ENCODE peak calls at places on chromosomes 13 and 19, in four cellular contexts. N is fibroblast of lung, P is heart right ventricle, R is fibroblast of the aortic adventitia. U is an unnamed sample.

GRCh38 chr19:50460161-50460765 is 16.0 kb upstream of the EMC10 start:
- DNase-seq in P (no peak), R (peak; percentile 43), N (peak; percentile 34), U (peak; percentile 71)

GRCh38 chr13:72645521-72645920 is 81.9 kb downstream of the MZT1 start:
- DNase-seq in R (no peak), P (no peak), N (no peak), U (no peak)

GRCh38 chr13:106047859-106048258 is 487.6 kb downstream of the EFNB2 start:
- DNase-seq in R (no peak), P (no peak), N (no peak), U (no peak)

GRCh38 chr19:805161-805561 is 7.9 kb downstream of the PTBP1 start:
- DNase-seq in P (no peak), N (no peak), R (no peak), U (no peak)

GRCh38 chr13:105587786-105588185 is 947.7 kb downstream of the EFNB2 start:
- DNase-seq in N (no peak), R (no peak), P (no peak), U (peak; percentile 26)

GRCh38 chr19:35860436-35860817 is 3.7 kb downstream of the KIRREL2 start:
- DNase-seq in N (no peak), P (no peak), R (no peak), U (no peak)

GRCh38 chr13:27403727-27404385 is 20.6 kb upstream of the GTF3A start:
- DNase-seq in N (no peak), R (no peak), P (no peak), U (no peak)

GRCh38 chr19:15166700-15167099 is 34.1 kb downstream of the NOTCH3 start:
- DNase-seq in P (no peak), R (no peak), N (no peak), U (no peak)

GRCh38 chr13:40592035-40592434 is 74.4 kb downstream of the FOXO1 start:
- DNase-seq in P (no peak), N (no peak), R (no peak), U (no peak)

GRCh38 chr19:7738023-7738422 is 6.1 kb upstream of the CLEC4G start:
- DNase-seq in R (no peak), N (no peak), P (no peak), U (no peak)

GRCh38 chr19:23049256-23049655 is 46.3 kb upstream of the ZNF728 start:
- DNase-seq in N (no peak), P (no peak), R (no peak), U (no peak)

GRCh38 chr19:23665651-23666410 is 21.2 kb downstream of the ZNF675 start:
- DNase-seq in N (no peak), R (no peak), P (no peak), U (no peak)

GRCh38 chr13:37429976-37430375 is 168.6 kb downstream of the POSTN start:
- DNase-seq in N (peak; percentile 96), R (peak; percentile 87), P (no peak), U (no peak)

GRCh38 chr19:30304540-30304939 is 67.6 kb upstream of the ZNF536 start:
- DNase-seq in R (no peak), N (no peak), P (no peak), U (no peak)

GRCh38 chr19:7456964-7457541 is 31.8 kb downstream of the PEX11G start:
- DNase-seq in N (no peak), R (no peak), P (no peak), U (no peak)

GRCh38 chr19:7928741-7929701 is 3.1 kb upstream of the CTXN1 start:
- DNase-seq in R (peak; percentile 94), P (no peak), N (peak; percentile 85), U (peak; percentile 35)

GRCh38 chr19:50362656-50363424 is 2.6 kb downstream of the NAPSA start:
- DNase-seq in P (no peak), N (no peak), R (no peak), U (no peak)

GRCh38 chr13:106417467-106418110 is 117.9 kb downstream of the EFNB2 start:
- DNase-seq in R (no peak), P (no peak), N (peak; percentile 14), U (no peak)

GRCh38 chr13:75410207-75410606 is 71.8 kb downstream of the TBC1D4 start:
- DNase-seq in N (no peak), R (no peak), P (peak; percentile 23), U (no peak)

GRCh38 chr19:44986389-44986788 is 14.9 kb upstream of the RELB start:
- DNase-seq in P (no peak), N (no peak), R (no peak), U (no peak)

GRCh38 chr13:25744176-25744575 is 307.6 kb downstream of the SHISA2 start:
- DNase-seq in N (no peak), P (no peak), R (peak; percentile 23), U (no peak)

GRCh38 chr13:113273856-113274590 is 23.0 kb upstream of the LAMP1 start:
- DNase-seq in P (no peak), N (peak; percentile 48), R (peak; percentile 72), U (peak; percentile 96)

GRCh38 chr13:111879719-111880118 is 187.2 kb upstream of the SOX1 start:
- DNase-seq in R (no peak), N (no peak), P (no peak), U (no peak)

GRCh38 chr19:28694812-28695211 is 518.1 kb downstream of the UQCRFS1 start:
- DNase-seq in N (no peak), R (no peak), P (no peak), U (peak; percentile 22)

GRCh38 chr19:5229778-5230165 is 110.8 kb downstream of the PTPRS start:
- DNase-seq in R (no peak), P (no peak), N (no peak), U (no peak)

GRCh38 chr19:50414850-50415660 is 3.7 kb upstream of the SPIB start:
- DNase-seq in R (peak; percentile 63), P (peak; percentile 59), N (peak; percentile 55), U (no peak)

GRCh38 chr13:52980695-52981094 is 47.9 kb upstream of the OLFM4 start:
- DNase-seq in P (no peak), R (no peak), N (no peak), U (no peak)

DNA sequence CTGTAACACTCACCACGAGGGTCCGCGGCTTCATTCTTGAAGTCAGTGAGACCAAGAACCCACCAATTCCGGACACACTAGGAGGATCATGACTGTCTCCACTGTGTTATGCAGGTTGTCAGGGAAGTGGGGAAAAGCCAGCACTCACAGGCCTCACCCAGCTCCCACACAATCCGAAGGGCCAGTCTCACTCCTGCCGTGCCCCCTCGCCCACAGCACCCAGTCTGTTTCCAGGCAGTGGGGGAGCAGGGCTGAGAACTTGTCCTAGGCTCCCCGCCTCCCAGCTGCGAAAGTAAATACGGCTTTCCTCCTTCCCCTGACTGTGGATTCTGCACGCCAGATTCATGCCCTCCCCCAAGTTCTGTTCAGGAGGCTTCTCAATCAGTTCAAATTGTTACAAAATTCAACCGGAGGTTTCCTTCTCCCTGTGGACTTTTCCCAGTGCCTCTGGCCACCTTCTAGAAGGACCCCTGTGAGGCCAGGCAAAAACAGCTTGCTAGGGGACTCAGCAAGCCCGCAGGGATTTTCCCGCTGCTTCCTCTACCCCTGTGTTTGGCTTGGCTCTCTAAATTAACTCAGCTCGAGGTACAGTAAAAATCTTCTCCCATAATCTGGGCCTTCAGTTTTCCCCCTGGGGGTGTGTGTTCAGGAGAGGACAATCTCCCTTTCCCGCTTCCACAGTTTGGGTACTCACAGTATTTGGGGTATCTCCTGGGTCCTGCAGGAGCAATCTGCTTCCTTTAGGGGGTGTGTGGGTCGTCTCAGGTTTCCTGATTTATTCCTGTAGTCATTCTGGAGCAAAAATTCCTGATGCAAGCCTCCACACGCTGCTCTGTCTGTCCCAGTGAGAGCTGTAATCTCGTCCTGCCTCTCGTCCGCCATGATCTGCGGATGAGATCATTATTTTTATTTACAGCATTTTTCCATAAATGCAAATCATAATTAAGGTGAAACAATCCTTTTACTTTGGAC is 899.8 kb downstream of the GPC5 start:
- DNase-seq in P (no peak), R (no peak), N (no peak), U (no peak)
- TF ChIP-seq CTCF in P (no peak), R (no peak), N (no peak), U (no peak)

DNA sequence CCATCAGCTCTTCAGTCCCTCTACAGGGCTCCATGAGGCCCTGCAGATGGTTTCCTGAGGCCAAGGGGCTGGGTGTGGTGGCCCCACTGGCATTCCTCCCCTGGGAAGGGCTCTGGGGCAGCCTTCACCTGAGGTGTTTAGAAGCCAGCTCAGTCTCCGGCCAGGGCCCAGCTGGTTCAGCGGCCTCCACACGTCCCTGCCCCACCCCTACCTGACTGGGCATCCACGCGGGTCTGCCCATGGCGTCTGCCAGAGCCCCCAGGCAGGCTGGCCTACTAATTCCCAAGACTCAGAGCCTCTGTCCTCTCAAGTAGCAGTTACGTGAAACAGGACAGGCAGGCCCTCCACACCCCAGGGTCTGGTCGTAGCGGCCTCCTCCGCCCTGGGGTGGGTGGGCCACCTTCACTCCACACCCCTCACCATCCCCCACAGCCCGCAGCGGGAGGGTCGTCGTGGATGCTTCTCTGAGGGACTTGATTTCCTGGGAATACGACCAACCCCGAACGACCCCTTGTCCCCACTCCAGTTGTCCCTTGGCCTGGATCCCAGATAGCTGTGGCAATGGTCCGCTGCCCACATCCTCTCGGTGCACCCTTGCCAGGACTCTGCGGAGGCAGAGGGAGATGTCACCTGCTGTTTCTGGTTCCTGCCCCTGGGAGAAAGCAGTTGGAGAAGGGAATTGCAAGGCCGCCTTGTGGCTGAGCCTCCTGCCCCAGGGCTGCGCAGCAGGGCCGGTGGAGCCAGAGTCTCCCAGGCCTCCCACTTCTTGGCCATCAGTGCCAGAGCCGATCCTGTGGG is 24.3 kb downstream of the CAPN12 start:
- DNase-seq in N (no peak), R (no peak), P (no peak), U (no peak)
- H3K4me3 ChIP-seq in N (no peak overlapping the region), R (no peak overlapping the region), P (no peak overlapping the region), U (no peak overlapping the region)

GRCh38 chr19:4206818-4207484 is 22.4 kb upstream of the EBI3 start:
- DNase-seq in R (peak; percentile 50), N (peak; percentile 44), P (no peak), U (no peak)

GRCh38 chr19:4210166-4210731 is 19.1 kb upstream of the EBI3 start:
- DNase-seq in N (no peak), P (no peak), R (no peak), U (no peak)

GRCh38 chr19:4213116-4213515 is 16.2 kb upstream of the EBI3 start:
- DNase-seq in N (no peak), R (no peak), P (no peak), U (no peak)

GRCh38 chr19:4208385-4209094 is 20.8 kb upstream of the EBI3 start:
- DNase-seq in N (no peak), R (no peak), P (no peak), U (no peak)
- TF ChIP-seq CTCF in N (peak; percentile 52), R (peak; percentile 58), P (no peak), U (peak; percentile 71)

GRCh38 chr13:97145057-97145456 is 77.1 kb upstream of the MBNL2 start:
- DNase-seq in P (no peak), N (no peak), R (no peak), U (no peak)

GRCh38 chr13:97139704-97140103 is 82.4 kb upstream of the MBNL2 start:
- DNase-seq in P (no peak), R (no peak), N (no peak), U (no peak)

GRCh38 chr13:97142452-97142851 is 79.7 kb upstream of the MBNL2 start:
- DNase-seq in R (no peak), N (no peak), P (peak; percentile 12), U (no peak)

GRCh38 chr13:97140611-97141010 is 81.5 kb upstream of the MBNL2 start:
- DNase-seq in R (no peak), P (no peak), N (no peak), U (no peak)

DNA sequence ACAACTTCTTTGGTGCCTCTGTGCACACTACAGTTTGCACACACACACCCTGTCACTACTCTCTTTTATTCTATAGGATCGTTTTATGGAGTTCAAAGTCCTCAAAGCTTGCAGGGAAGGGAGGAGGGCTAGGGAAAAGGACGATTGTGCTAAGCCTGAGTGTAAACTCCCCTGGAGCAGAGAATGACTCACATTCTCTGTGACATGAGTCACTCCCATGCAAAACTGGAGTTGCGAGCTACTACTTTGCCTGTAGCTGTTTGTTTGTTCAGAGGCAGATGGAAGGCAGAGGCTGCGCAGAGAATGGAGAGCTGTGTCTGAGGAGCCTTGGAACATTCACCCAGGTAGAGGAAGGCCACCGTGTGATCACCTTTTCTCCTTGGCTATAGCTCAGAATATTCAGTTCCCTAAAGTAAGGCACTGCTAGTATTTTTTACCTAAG is 80.5 kb upstream of the MBNL2 start:
- DNase-seq in N (peak; percentile 86), P (peak; percentile 18), R (peak; percentile 73), U (peak; percentile 75)
- H3K4me3 ChIP-seq in N (no peak overlapping the region), P (no peak overlapping the region), R (no peak overlapping the region), U (peak overlapping the region; percentile 27)